ENCODE peak calls at places on chromosomes 11 and 22, in six cellular contexts. One of them, this sample, is unnamed.

GRCh38 chr11:116396332-116396731 is 376.5 kb downstream of the BUD13 start:
- DNase-seq in GM19239: no peak
- DNase-seq in HFFc6: no peak
- DNase-seq in 8988T: no peak
- DNase-seq in activated gamma-delta T cell treated with Interleukin-2 at 50 U/mL for 16 hours: no peak
- DNase-seq in BJ: no peak
- DNase-seq in this sample: no peak

GRCh38 chr22:36027960-36028645 is 521 bp downstream of the RBFOX2 start:
- DNase-seq in GM19239: no peak
- DNase-seq in HFFc6: no peak
- DNase-seq in 8988T: peak
- DNase-seq in activated gamma-delta T cell treated with Interleukin-2 at 50 U/mL for 16 hours: peak
- DNase-seq in BJ: no peak
- DNase-seq in this sample: no peak

GRCh38 chr11:69677744-69678143 is 2.6 kb upstream of the LTO1 start:
- DNase-seq in GM19239: no peak
- DNase-seq in HFFc6: no peak
- DNase-seq in 8988T: no peak
- DNase-seq in activated gamma-delta T cell treated with Interleukin-2 at 50 U/mL for 16 hours: no peak
- DNase-seq in BJ: no peak
- DNase-seq in this sample: no peak

GRCh38 chr11:74739546-74740270 is 8.5 kb upstream of the CHRDL2 start:
- DNase-seq in GM19239: peak
- DNase-seq in HFFc6: peak
- DNase-seq in 8988T: peak
- DNase-seq in activated gamma-delta T cell treated with Interleukin-2 at 50 U/mL for 16 hours: peak
- DNase-seq in BJ: no peak
- DNase-seq in this sample: peak

GRCh38 chr11:119473226-119473625 is 50.3 kb upstream of the THY1 start:
- DNase-seq in GM19239: no peak
- DNase-seq in HFFc6: no peak
- DNase-seq in 8988T: no peak
- DNase-seq in activated gamma-delta T cell treated with Interleukin-2 at 50 U/mL for 16 hours: no peak
- DNase-seq in BJ: no peak
- DNase-seq in this sample: no peak

GRCh38 chr22:19974935-19975706 is 33.5 kb upstream of the TXNRD2 start:
- DNase-seq in GM19239: no peak
- DNase-seq in HFFc6: no peak
- DNase-seq in 8988T: peak
- DNase-seq in activated gamma-delta T cell treated with Interleukin-2 at 50 U/mL for 16 hours: no peak
- DNase-seq in BJ: no peak
- DNase-seq in this sample: no peak

GRCh38 chr11:17544181-17544622 is at the start of gene USH1C:
- DNase-seq in GM19239: no peak
- DNase-seq in HFFc6: no peak
- DNase-seq in 8988T: peak
- DNase-seq in activated gamma-delta T cell treated with Interleukin-2 at 50 U/mL for 16 hours: no peak
- DNase-seq in BJ: no peak
- DNase-seq in this sample: no peak

GRCh38 chr22:42320463-42321416 is 50.3 kb upstream of the TCF20 start:
- DNase-seq in GM19239: no peak
- DNase-seq in HFFc6: no peak
- DNase-seq in 8988T: no peak
- DNase-seq in activated gamma-delta T cell treated with Interleukin-2 at 50 U/mL for 16 hours: no peak
- DNase-seq in BJ: no peak
- DNase-seq in this sample: no peak

GRCh38 chr11:134785660-134786284 is 373.7 kb upstream of the B3GAT1 start:
- DNase-seq in GM19239: no peak
- DNase-seq in HFFc6: no peak
- DNase-seq in 8988T: no peak
- DNase-seq in activated gamma-delta T cell treated with Interleukin-2 at 50 U/mL for 16 hours: no peak
- DNase-seq in BJ: no peak
- DNase-seq in this sample: no peak

GRCh38 chr11:113048820-113049555 is 87.8 kb downstream of the NCAM1 start:
- DNase-seq in GM19239: no peak
- DNase-seq in HFFc6: no peak
- DNase-seq in 8988T: no peak
- DNase-seq in activated gamma-delta T cell treated with Interleukin-2 at 50 U/mL for 16 hours: no peak
- DNase-seq in BJ: peak
- DNase-seq in this sample: no peak

GRCh38 chr11:46504817-46505613 is 88.8 kb downstream of the AMBRA1 start:
- DNase-seq in GM19239: no peak
- DNase-seq in HFFc6: peak
- DNase-seq in 8988T: no peak
- DNase-seq in activated gamma-delta T cell treated with Interleukin-2 at 50 U/mL for 16 hours: no peak
- DNase-seq in BJ: no peak
- DNase-seq in this sample: no peak

GRCh38 chr22:43707650-43708049 is 104.5 kb downstream of the EFCAB6 start:
- DNase-seq in GM19239: no peak
- DNase-seq in HFFc6: no peak
- DNase-seq in 8988T: no peak
- DNase-seq in activated gamma-delta T cell treated with Interleukin-2 at 50 U/mL for 16 hours: no peak
- DNase-seq in BJ: no peak
- DNase-seq in this sample: no peak

GRCh38 chr22:43848366-43849171 is 13.7 kb downstream of the SULT4A1 start:
- DNase-seq in GM19239: no peak
- DNase-seq in HFFc6: no peak
- DNase-seq in 8988T: no peak
- DNase-seq in activated gamma-delta T cell treated with Interleukin-2 at 50 U/mL for 16 hours: no peak
- DNase-seq in BJ: no peak
- DNase-seq in this sample: no peak

GRCh38 chr11:33598426-33599069 is 102.1 kb downstream of the C11orf91 start:
- DNase-seq in GM19239: no peak
- DNase-seq in HFFc6: no peak
- DNase-seq in 8988T: no peak
- DNase-seq in activated gamma-delta T cell treated with Interleukin-2 at 50 U/mL for 16 hours: no peak
- DNase-seq in BJ: no peak
- DNase-seq in this sample: no peak

GRCh38 chr11:1076061-1076665 is 1.5 kb downstream of the MUC2 start:
- DNase-seq in GM19239: no peak
- DNase-seq in HFFc6: no peak
- DNase-seq in 8988T: no peak
- DNase-seq in activated gamma-delta T cell treated with Interleukin-2 at 50 U/mL for 16 hours: no peak
- DNase-seq in BJ: no peak
- DNase-seq in this sample: no peak

GRCh38 chr11:77090046-77090372 is 12.6 kb upstream of the OMP start:
- DNase-seq in GM19239: no peak
- DNase-seq in HFFc6: no peak
- DNase-seq in 8988T: no peak
- DNase-seq in activated gamma-delta T cell treated with Interleukin-2 at 50 U/mL for 16 hours: no peak
- DNase-seq in BJ: no peak
- DNase-seq in this sample: no peak

GRCh38 chr11:63427971-63428508 is 58.5 kb downstream of the SLC22A9 start:
- DNase-seq in GM19239: no peak
- DNase-seq in HFFc6: no peak
- DNase-seq in 8988T: no peak
- DNase-seq in activated gamma-delta T cell treated with Interleukin-2 at 50 U/mL for 16 hours: no peak
- DNase-seq in BJ: no peak
- DNase-seq in this sample: no peak